ENCODE peak calls at places on chromosome 2, in seven cellular contexts. One of them, this sample, is unnamed.

GRCh38 chr2:168025487-168026203 is 221.8 kb downstream of the STK39 start:
- DNase-seq in GM12865: no peak
- DNase-seq in astrocyte of the cerebellum: no peak
- DNase-seq in A549: no peak
- DNase-seq in astrocyte of the spinal cord: no peak
- DNase-seq in mammary epithelial cell: no peak
- DNase-seq in ovary: no peak
- DNase-seq in this sample: no peak

GRCh38 chr2:146997488-146997887 is 847.3 kb upstream of the ACVR2A start:
- DNase-seq in astrocyte of the spinal cord: no peak
- DNase-seq in A549: no peak
- DNase-seq in astrocyte of the cerebellum: no peak
- DNase-seq in mammary epithelial cell: no peak
- DNase-seq in GM12865: no peak
- DNase-seq in ovary: no peak
- DNase-seq in this sample: no peak

GRCh38 chr2:63842149-63843061 is 709 bp downstream of the UGP2 start:
- DNase-seq in astrocyte of the cerebellum: no peak
- DNase-seq in astrocyte of the spinal cord: peak; percentile 69
- DNase-seq in ovary: peak; percentile 69
- DNase-seq in GM12865: peak; percentile 28
- DNase-seq in A549: peak; percentile 50
- DNase-seq in mammary epithelial cell: peak; percentile 56
- DNase-seq in this sample: peak; percentile 88

GRCh38 chr2:219618733-219619122 is 8.7 kb upstream of the SLC4A3 start:
- DNase-seq in ovary: no peak
- DNase-seq in A549: no peak
- DNase-seq in mammary epithelial cell: no peak
- DNase-seq in GM12865: no peak
- DNase-seq in astrocyte of the spinal cord: no peak
- DNase-seq in astrocyte of the cerebellum: no peak
- DNase-seq in this sample: no peak

GRCh38 chr2:191459158-191459557 is 214.0 kb downstream of the MYO1B start:
- DNase-seq in GM12865: no peak
- DNase-seq in mammary epithelial cell: no peak
- DNase-seq in astrocyte of the cerebellum: no peak
- DNase-seq in A549: no peak
- DNase-seq in ovary: no peak
- DNase-seq in astrocyte of the spinal cord: no peak
- DNase-seq in this sample: no peak

GRCh38 chr2:7180641-7181370 is 263.6 kb downstream of the RNF144A start:
- DNase-seq in mammary epithelial cell: peak; percentile 72
- DNase-seq in GM12865: no peak
- DNase-seq in astrocyte of the cerebellum: peak; percentile 84
- DNase-seq in A549: peak; percentile 67
- DNase-seq in ovary: no peak
- DNase-seq in astrocyte of the spinal cord: peak; percentile 73
- DNase-seq in this sample: peak; percentile 32

GRCh38 chr2:237743561-237744269 is 54.9 kb upstream of the RBM44 start:
- DNase-seq in mammary epithelial cell: peak; percentile 31
- DNase-seq in astrocyte of the cerebellum: no peak
- DNase-seq in ovary: no peak
- DNase-seq in A549: no peak
- DNase-seq in astrocyte of the spinal cord: peak; percentile 23
- DNase-seq in GM12865: no peak
- DNase-seq in this sample: peak; percentile 44

GRCh38 chr2:112799291-112799975 is 15.1 kb upstream of the IL1A start:
- DNase-seq in mammary epithelial cell: peak; percentile 69
- DNase-seq in astrocyte of the cerebellum: no peak
- DNase-seq in A549: no peak
- DNase-seq in GM12865: no peak
- DNase-seq in ovary: no peak
- DNase-seq in astrocyte of the spinal cord: no peak
- DNase-seq in this sample: no peak

GRCh38 chr2:67694464-67694863 is 297.3 kb downstream of the ETAA1 start:
- DNase-seq in ovary: no peak
- DNase-seq in astrocyte of the cerebellum: no peak
- DNase-seq in A549: no peak
- DNase-seq in mammary epithelial cell: no peak
- DNase-seq in astrocyte of the spinal cord: no peak
- DNase-seq in GM12865: no peak
- DNase-seq in this sample: no peak

GRCh38 chr2:127105656-127106456 is 1.1 kb downstream of the BIN1 start:
- DNase-seq in A549: no peak
- DNase-seq in mammary epithelial cell: no peak
- DNase-seq in astrocyte of the spinal cord: peak; percentile 69
- DNase-seq in astrocyte of the cerebellum: no peak
- DNase-seq in ovary: peak; percentile 56
- DNase-seq in GM12865: no peak
- DNase-seq in this sample: peak; percentile 60

DNA sequence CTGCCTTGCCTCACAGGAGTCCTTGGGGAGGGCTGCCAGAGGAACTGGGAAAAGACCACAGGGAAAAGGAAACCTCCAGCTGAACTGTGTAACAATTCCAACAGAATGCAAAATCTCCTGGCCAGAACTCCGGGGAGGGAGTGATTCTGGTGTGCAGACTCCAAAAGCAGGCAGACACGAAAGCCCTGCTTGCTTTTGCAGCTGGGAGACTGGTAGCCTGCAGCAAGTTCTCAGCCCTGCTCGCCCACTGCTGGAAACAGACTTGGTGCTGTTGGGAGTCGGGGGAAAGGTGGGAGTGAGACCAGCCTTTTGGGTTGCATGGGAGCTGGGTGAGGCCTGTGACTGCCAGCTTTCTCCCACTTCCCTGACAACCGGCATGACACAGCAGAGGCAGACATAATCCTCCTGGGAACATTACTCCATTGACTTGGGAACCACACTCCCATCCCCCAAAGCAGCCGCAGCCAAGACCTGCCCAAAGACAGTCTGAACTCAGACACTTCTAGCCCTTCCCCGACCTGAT is 26.0 kb upstream of the NMI start:
- DNase-seq in GM12865: no peak
- DNase-seq in A549: no peak
- DNase-seq in mammary epithelial cell: no peak
- DNase-seq in ovary: peak; percentile 56
- DNase-seq in astrocyte of the spinal cord: peak; percentile 18
- DNase-seq in astrocyte of the cerebellum: no peak
- DNase-seq in this sample: no peak
- H3K4me3 ChIP-seq in GM12865: no peak overlapping the region
- H3K4me3 ChIP-seq in A549: no peak overlapping the region
- H3K4me3 ChIP-seq in mammary epithelial cell: no peak overlapping the region
- H3K4me3 ChIP-seq in ovary: no peak overlapping the region
- H3K4me3 ChIP-seq in astrocyte of the spinal cord: no peak overlapping the region
- H3K4me3 ChIP-seq in astrocyte of the cerebellum: no peak overlapping the region
- H3K4me3 ChIP-seq in this sample: no peak overlapping the region

GRCh38 chr2:222860740-222861410 is at the start of gene ACSL3:
- DNase-seq in astrocyte of the cerebellum: peak; percentile 72
- DNase-seq in ovary: peak; percentile 94
- DNase-seq in astrocyte of the spinal cord: peak; percentile 95
- DNase-seq in mammary epithelial cell: peak; percentile 95
- DNase-seq in GM12865: peak; percentile 97
- DNase-seq in A549: peak; percentile 95
- DNase-seq in this sample: peak; percentile 95

GRCh38 chr2:222862068-222862914 is 1.5 kb downstream of the ACSL3 start:
- DNase-seq in astrocyte of the spinal cord: peak; percentile 61
- DNase-seq in ovary: no peak
- DNase-seq in mammary epithelial cell: peak; percentile 45
- DNase-seq in astrocyte of the cerebellum: no peak
- DNase-seq in A549: peak; percentile 41
- DNase-seq in GM12865: no peak
- DNase-seq in this sample: peak; percentile 78

GRCh38 chr2:222862915-222863544 is 2.2 kb downstream of the ACSL3 start:
- DNase-seq in astrocyte of the cerebellum: no peak
- DNase-seq in astrocyte of the spinal cord: no peak
- DNase-seq in mammary epithelial cell: no peak
- DNase-seq in GM12865: no peak
- DNase-seq in ovary: no peak
- DNase-seq in A549: no peak
- DNase-seq in this sample: peak; percentile 60

GRCh38 chr2:222859786-222860726 is 780 bp upstream of the ACSL3 start:
- DNase-seq in astrocyte of the cerebellum: no peak
- DNase-seq in mammary epithelial cell: peak; percentile 98
- DNase-seq in GM12865: no peak
- DNase-seq in astrocyte of the spinal cord: peak; percentile 54
- DNase-seq in ovary: peak; percentile 51
- DNase-seq in A549: peak; percentile 87
- DNase-seq in this sample: peak; percentile 76

GRCh38 chr2:222861411-222862067 is 703 bp downstream of the ACSL3 start:
- DNase-seq in A549: no peak
- DNase-seq in GM12865: peak; percentile 57
- DNase-seq in mammary epithelial cell: peak; percentile 17
- DNase-seq in astrocyte of the spinal cord: peak; percentile 32
- DNase-seq in ovary: peak; percentile 48
- DNase-seq in astrocyte of the cerebellum: no peak
- DNase-seq in this sample: peak; percentile 37
- TF ChIP-seq CTCF in A549: no peak
- TF ChIP-seq CTCF in GM12865: peak; percentile 11
- TF ChIP-seq CTCF in mammary epithelial cell: no peak
- TF ChIP-seq CTCF in astrocyte of the spinal cord: no peak
- TF ChIP-seq CTCF in ovary: no peak
- TF ChIP-seq CTCF in astrocyte of the cerebellum: no peak
- TF ChIP-seq CTCF in this sample: no peak

GRCh38 chr2:231393149-231394131 is 2.1 kb upstream of the B3GNT7 start:
- DNase-seq in A549: peak; percentile 24
- DNase-seq in astrocyte of the spinal cord: no peak
- DNase-seq in ovary: no peak
- DNase-seq in GM12865: peak; percentile 90
- DNase-seq in astrocyte of the cerebellum: no peak
- DNase-seq in mammary epithelial cell: no peak
- DNase-seq in this sample: no peak

GRCh38 chr2:231396058-231396821 is 730 bp downstream of the B3GNT7 start:
- DNase-seq in astrocyte of the spinal cord: no peak
- DNase-seq in mammary epithelial cell: no peak
- DNase-seq in A549: no peak
- DNase-seq in astrocyte of the cerebellum: no peak
- DNase-seq in ovary: no peak
- DNase-seq in GM12865: no peak
- DNase-seq in this sample: no peak

GRCh38 chr2:231392431-231393148 is 2.9 kb upstream of the B3GNT7 start:
- DNase-seq in GM12865: no peak
- DNase-seq in astrocyte of the cerebellum: no peak
- DNase-seq in ovary: no peak
- DNase-seq in A549: no peak
- DNase-seq in mammary epithelial cell: no peak
- DNase-seq in astrocyte of the spinal cord: no peak
- DNase-seq in this sample: no peak

GRCh38 chr2:231395188-231396057 is at the start of gene B3GNT7:
- DNase-seq in ovary: no peak
- DNase-seq in GM12865: peak; percentile 48
- DNase-seq in mammary epithelial cell: no peak
- DNase-seq in astrocyte of the spinal cord: no peak
- DNase-seq in astrocyte of the cerebellum: no peak
- DNase-seq in A549: no peak
- DNase-seq in this sample: no peak

DNA sequence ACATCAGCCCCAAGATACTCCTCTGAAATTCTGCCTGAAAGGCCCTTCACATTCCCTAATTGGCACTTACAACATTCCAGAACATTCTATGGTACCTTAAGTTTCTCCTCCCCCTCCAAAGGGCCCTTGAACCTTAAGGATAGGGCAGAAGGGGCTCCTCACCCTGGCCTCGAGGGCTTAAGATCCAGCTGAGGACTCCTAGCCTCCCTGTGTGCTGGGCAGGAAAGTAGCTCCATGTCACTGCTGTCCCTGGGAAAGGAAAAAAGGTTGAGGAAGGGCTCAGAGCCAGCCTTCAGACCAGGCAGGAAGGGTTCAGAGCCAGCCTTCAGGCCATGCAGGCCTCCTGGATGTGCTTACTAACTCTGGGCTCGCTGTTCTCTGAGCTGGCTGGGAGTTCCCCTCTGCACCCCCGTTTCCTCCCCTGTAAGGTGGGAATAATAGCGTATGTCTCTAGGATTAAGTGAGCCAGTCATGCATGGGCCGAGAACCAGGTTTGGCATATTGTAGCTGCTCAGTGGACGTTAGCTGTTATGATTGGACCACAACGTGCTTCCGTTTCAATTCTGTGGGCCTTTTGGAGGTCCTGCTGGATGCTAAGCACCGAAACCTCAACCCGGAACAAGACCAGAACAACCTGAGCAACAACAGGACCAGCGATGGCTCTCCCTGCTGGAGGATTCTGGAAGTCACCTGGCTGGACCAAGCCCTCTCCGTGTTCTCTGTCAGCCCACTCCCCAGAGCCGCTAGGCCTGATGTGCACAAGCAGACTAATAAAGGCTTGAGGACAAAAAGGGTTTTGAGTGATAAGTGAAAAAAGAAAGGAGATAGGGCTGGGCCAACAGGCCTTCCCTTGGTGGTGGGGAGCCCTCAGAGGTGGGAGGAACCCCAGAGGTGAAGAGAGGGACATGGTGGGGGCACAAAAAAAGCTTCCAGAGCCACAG is 1.0 kb upstream of the B3GNT7 start:
- DNase-seq in ovary: no peak
- DNase-seq in astrocyte of the cerebellum: no peak
- DNase-seq in mammary epithelial cell: no peak
- DNase-seq in A549: peak; percentile 34
- DNase-seq in astrocyte of the spinal cord: no peak
- DNase-seq in GM12865: peak; percentile 93
- DNase-seq in this sample: no peak
- H3K4me3 ChIP-seq in ovary: no peak overlapping the region
- H3K4me3 ChIP-seq in astrocyte of the cerebellum: no peak overlapping the region
- H3K4me3 ChIP-seq in mammary epithelial cell: no peak overlapping the region
- H3K4me3 ChIP-seq in A549: peak overlapping the region; percentile 73
- H3K4me3 ChIP-seq in astrocyte of the spinal cord: no peak overlapping the region
- H3K4me3 ChIP-seq in GM12865: peak overlapping the region; percentile 73
- H3K4me3 ChIP-seq in this sample: no peak overlapping the region

GRCh38 chr2:105118960-105119359 is 81.1 kb downstream of the MRPS9 start:
- DNase-seq in ovary: no peak
- DNase-seq in mammary epithelial cell: no peak
- DNase-seq in GM12865: no peak
- DNase-seq in A549: no peak
- DNase-seq in astrocyte of the cerebellum: no peak
- DNase-seq in astrocyte of the spinal cord: no peak
- DNase-seq in this sample: no peak
- TF ChIP-seq CTCF in ovary: no peak
- TF ChIP-seq CTCF in mammary epithelial cell: no peak
- TF ChIP-seq CTCF in GM12865: no peak
- TF ChIP-seq CTCF in A549: no peak
- TF ChIP-seq CTCF in astrocyte of the cerebellum: peak; percentile 25
- TF ChIP-seq CTCF in astrocyte of the spinal cord: peak; percentile 47
- TF ChIP-seq CTCF in this sample: peak; percentile 50

GRCh38 chr2:234981197-234982095 is 29.6 kb downstream of the SH3BP4 start:
- DNase-seq in ovary: peak; percentile 70
- DNase-seq in mammary epithelial cell: peak; percentile 95
- DNase-seq in astrocyte of the spinal cord: peak; percentile 99
- DNase-seq in GM12865: no peak
- DNase-seq in A549: peak; percentile 94
- DNase-seq in astrocyte of the cerebellum: peak; percentile 99
- DNase-seq in this sample: peak; percentile 97
- H3K4me3 ChIP-seq in ovary: peak overlapping the region; percentile 18
- H3K4me3 ChIP-seq in mammary epithelial cell: no peak overlapping the region
- H3K4me3 ChIP-seq in astrocyte of the spinal cord: peak overlapping the region; percentile 12
- H3K4me3 ChIP-seq in GM12865: no peak overlapping the region
- H3K4me3 ChIP-seq in A549: peak overlapping the region; percentile 34
- H3K4me3 ChIP-seq in astrocyte of the cerebellum: peak overlapping the region; percentile 16
- H3K4me3 ChIP-seq in this sample: peak overlapping the region; percentile 22

GRCh38 chr2:65382323-65382722 is 50.1 kb downstream of the SPRED2 start:
- DNase-seq in ovary: no peak
- DNase-seq in GM12865: no peak
- DNase-seq in astrocyte of the spinal cord: no peak
- DNase-seq in A549: no peak
- DNase-seq in mammary epithelial cell: no peak
- DNase-seq in astrocyte of the cerebellum: no peak
- DNase-seq in this sample: no peak
- TF ChIP-seq CTCF in ovary: no peak
- TF ChIP-seq CTCF in GM12865: no peak
- TF ChIP-seq CTCF in astrocyte of the spinal cord: no peak
- TF ChIP-seq CTCF in A549: no peak
- TF ChIP-seq CTCF in mammary epithelial cell: no peak
- TF ChIP-seq CTCF in astrocyte of the cerebellum: no peak
- TF ChIP-seq CTCF in this sample: peak; percentile 28

GRCh38 chr2:231672617-231673347 is 35.5 kb upstream of the PTMA start:
- DNase-seq in GM12865: peak; percentile 92
- DNase-seq in astrocyte of the cerebellum: no peak
- DNase-seq in mammary epithelial cell: no peak
- DNase-seq in ovary: no peak
- DNase-seq in A549: peak; percentile 89
- DNase-seq in astrocyte of the spinal cord: peak; percentile 44
- DNase-seq in this sample: peak; percentile 82
- H3K4me3 ChIP-seq in GM12865: peak overlapping the region; percentile 65
- H3K4me3 ChIP-seq in astrocyte of the cerebellum: no peak overlapping the region
- H3K4me3 ChIP-seq in mammary epithelial cell: peak overlapping the region; percentile 14
- H3K4me3 ChIP-seq in ovary: no peak overlapping the region
- H3K4me3 ChIP-seq in A549: peak overlapping the region; percentile 42
- H3K4me3 ChIP-seq in astrocyte of the spinal cord: no peak overlapping the region
- H3K4me3 ChIP-seq in this sample: peak overlapping the region; percentile 58

This sample was measured in choroid plexus epithelial cell.